ENCODE peak calls at places on chromosomes 5 and 9, in nine cellular contexts. R, U, L, W, Z, G, F, J and P are unnamed samples.

GRCh38 chr9:130940023-130940549 is 1.0 kb upstream of the FIBCD1 start:
- DNase-seq in G (no peak), W (no peak), Z (no peak), F (no peak), L (no peak), U (no peak), R (no peak), J (no peak), P (no peak)

GRCh38 chr5:141942185-141942857 is 15.7 kb downstream of the PCDH12 start:
- DNase-seq in R (no peak), W (no peak), G (no peak), F (no peak), J (no peak), U (no peak), L (no peak), Z (no peak), P (no peak)

GRCh38 chr5:61275841-61276240 is 56.2 kb upstream of the ZSWIM6 start:
- DNase-seq in G (peak), Z (peak), F (peak), J (peak), R (peak), W (peak), L (no peak), U (peak), P (no peak)

GRCh38 chr5:148585988-148586387 is 68.3 kb downstream of the HTR4 start:
- DNase-seq in Z (peak), G (no peak), J (peak), U (no peak), W (no peak), F (no peak), R (no peak), L (no peak), P (no peak)

GRCh38 chr5:23484094-23484493 is 23.3 kb upstream of the PRDM9 start:
- DNase-seq in R (no peak), W (no peak), G (no peak), U (no peak), J (no peak), F (no peak), Z (peak), L (no peak), P (no peak)

GRCh38 chr9:135821733-135822382 is 85.5 kb downstream of the CAMSAP1 start:
- DNase-seq in J (no peak), F (no peak), Z (no peak), R (no peak), U (no peak), L (no peak), W (no peak), G (no peak), P (no peak)

GRCh38 chr5:150164640-150165039 is 1.9 kb upstream of the CDX1 start:
- DNase-seq in J (no peak), U (no peak), W (no peak), R (no peak), Z (no peak), F (no peak), L (no peak), G (peak), P (no peak)

GRCh38 chr9:132162764-132163456 is 1.1 kb downstream of the NTNG2 start:
- DNase-seq in W (no peak), Z (no peak), J (no peak), R (no peak), U (no peak), G (no peak), L (no peak), F (no peak), P (no peak)

GRCh38 chr5:91020065-91020800 is 362.9 kb downstream of the ARRDC3 start:
- DNase-seq in L (no peak), G (peak), W (no peak), F (no peak), R (no peak), J (peak), U (no peak), Z (no peak), P (no peak)

GRCh38 chr5:169826618-169827017 is 153.7 kb downstream of the INSYN2B start:
- DNase-seq in U (no peak), L (no peak), F (no peak), W (no peak), G (no peak), J (peak), Z (peak), R (no peak), P (no peak)

GRCh38 chr9:113446323-113446740 is 17.2 kb upstream of the RGS3 start:
- DNase-seq in R (no peak), U (no peak), J (peak), F (peak), Z (peak), L (peak), W (no peak), G (peak), P (no peak)

GRCh38 chr9:83569326-83569725 is 31.1 kb upstream of the FRMD3 start:
- DNase-seq in L (no peak), Z (no peak), U (no peak), J (no peak), F (no peak), R (no peak), W (no peak), G (no peak), P (no peak)

GRCh38 chr5:179869101-179869500 is 10.5 kb upstream of the MRNIP start:
- DNase-seq in F (no peak), G (no peak), W (no peak), J (no peak), U (no peak), Z (no peak), R (no peak), L (no peak), P (no peak)

GRCh38 chr5:171201285-171201684 is 107.8 kb upstream of the TLX3 start:
- DNase-seq in L (no peak), Z (no peak), R (no peak), J (no peak), F (no peak), W (no peak), G (peak), U (no peak), P (no peak)

DNA sequence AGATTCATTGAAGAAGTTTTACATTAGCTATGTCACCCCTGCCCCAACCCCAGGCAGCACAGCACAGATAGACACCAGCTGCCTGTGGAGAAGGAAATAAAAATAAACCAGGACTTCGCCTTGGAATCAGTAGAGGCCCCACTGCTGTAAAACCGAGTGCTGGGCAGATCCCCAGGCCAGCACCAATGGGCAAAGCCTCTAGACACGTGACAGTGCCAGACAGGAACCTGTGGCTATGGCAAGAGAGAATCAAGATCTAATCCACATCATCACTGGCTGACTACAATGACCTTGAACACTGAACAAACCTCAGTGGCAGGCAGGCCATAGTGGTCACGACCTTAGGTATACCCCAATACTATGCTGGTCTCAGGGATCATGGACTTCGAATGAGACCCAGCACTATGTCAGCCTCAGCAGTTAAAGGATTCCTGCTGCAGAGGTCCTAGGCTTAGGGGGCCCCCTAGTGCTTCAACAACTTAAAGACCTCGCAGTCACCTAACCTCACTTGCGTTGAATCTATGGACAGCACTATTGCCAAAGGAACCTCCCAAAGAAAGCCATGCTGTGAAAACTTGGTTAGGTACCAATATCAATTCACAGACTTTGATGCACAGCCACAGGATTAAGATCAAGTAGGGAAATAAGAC is 2118.6 kb upstream of the C9orf72 start:
- DNase-seq in J (peak), W (peak), L (peak), G (no peak), F (no peak), R (no peak), U (no peak), Z (peak), P (peak)
- TF ChIP-seq CTCF in J (peak), W (peak), L (no peak), G (peak), F (no peak), R (no peak), U (no peak), Z (peak), P (peak)

GRCh38 chr5:130109152-130109551 is 204.9 kb downstream of the CHSY3 start:
- DNase-seq in R (no peak), U (no peak), G (peak), L (peak), Z (peak), W (no peak), J (peak), F (peak), P (no peak)
- TF ChIP-seq CTCF in R (peak), U (no peak), G (peak), L (peak), Z (peak), W (peak), J (peak), F (peak), P (peak)

DNA sequence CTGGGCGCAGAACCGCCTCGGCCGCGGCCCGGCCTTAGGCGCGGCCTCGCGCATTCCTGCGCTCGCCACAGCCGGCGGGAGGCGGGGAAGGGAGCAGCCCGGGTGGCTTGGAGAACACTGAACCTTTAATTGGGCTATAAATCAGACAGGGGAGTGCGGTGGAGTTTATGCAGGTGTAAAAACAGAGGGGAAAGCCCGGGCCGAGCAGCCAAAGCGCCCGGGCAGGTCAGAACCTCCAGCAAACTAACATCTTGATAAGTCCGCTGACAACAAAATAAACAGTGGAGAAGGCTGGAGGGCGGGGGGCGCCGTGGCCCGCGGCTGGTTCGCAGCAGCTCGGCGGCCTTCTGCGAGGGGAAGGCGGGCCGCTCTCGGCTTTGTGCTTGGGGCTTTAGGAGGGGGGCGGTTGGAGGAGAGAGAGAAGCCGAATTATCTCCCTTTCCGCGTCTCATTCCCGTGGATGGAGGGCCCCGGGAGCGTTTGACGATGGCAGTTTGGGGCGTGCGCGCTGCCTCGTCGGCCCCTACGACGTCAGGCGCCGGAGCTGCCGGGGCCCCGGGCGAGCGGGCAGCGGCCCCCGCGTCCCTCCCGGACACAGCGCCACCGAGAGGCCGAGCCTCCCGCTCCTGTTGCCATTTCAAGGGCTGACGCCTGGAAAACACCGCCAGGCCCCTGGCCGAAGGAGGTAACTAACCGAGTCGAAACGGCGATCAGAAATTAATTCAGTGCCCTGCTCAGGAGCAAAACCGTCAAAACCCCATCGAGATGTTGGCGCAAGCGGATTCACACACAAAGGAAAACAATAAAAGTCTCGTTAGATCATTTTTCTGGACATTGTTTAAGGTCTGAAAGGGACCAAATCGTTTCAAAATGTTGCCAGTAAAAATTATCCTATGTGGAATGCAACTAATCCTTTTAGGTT is 11.2 kb downstream of the FOXD1 start:
- DNase-seq in U (no peak), J (no peak), F (no peak), L (peak), R (no peak), G (peak), Z (peak), W (peak), P (peak)
- TF ChIP-seq CTCF in U (no peak), J (peak), F (peak), L (peak), R (no peak), G (peak), Z (peak), W (no peak), P (peak)

DNA sequence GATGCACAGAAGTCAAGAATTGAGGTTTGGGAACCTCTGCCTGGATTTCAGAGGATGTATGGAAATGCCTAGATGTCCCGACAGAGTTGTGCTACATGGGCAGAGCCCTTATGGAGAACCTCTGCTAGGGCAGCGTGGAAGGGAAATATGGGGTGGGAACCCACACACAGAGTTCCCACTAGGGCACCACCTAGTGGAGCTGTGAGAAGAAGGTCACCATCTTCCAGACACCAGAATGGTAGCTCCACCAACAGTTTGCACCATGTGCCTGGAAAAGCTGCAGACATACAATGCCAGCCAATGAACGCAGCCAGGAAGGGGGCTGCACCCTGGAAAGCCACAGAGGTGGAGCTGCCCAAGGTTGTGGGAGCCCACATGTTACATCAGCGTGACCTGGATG is 104.5 kb downstream of the STK32A start:
- DNase-seq in U (no peak), R (no peak), G (no peak), F (no peak), J (no peak), L (no peak), Z (no peak), W (no peak), P (no peak)
- TF ChIP-seq CTCF in U (no peak), R (no peak), G (no peak), F (peak), J (no peak), L (no peak), Z (peak), W (no peak), P (no peak)

GRCh38 chr9:29850664-29851063 is 2277.4 kb upstream of the C9orf72 start:
- DNase-seq in R (no peak), L (no peak), F (no peak), U (no peak), W (no peak), J (no peak), Z (no peak), G (no peak), P (no peak)
- TF ChIP-seq CTCF in R (no peak), L (no peak), F (no peak), U (no peak), W (no peak), J (no peak), Z (peak), G (no peak), P (no peak)

GRCh38 chr9:93593144-93593655 is 16.8 kb downstream of the PHF2 start:
- DNase-seq in W (no peak), L (no peak), F (no peak), G (no peak), J (no peak), U (no peak), R (peak), Z (no peak), P (no peak)

GRCh38 chr9:93591301-93591700 is 14.9 kb downstream of the PHF2 start:
- DNase-seq in U (no peak), G (no peak), W (no peak), R (peak), J (no peak), F (no peak), Z (no peak), L (no peak), P (no peak)

GRCh38 chr9:93594041-93594756 is 17.8 kb downstream of the PHF2 start:
- DNase-seq in U (no peak), L (peak), F (no peak), G (no peak), J (no peak), Z (no peak), R (peak), W (no peak), P (no peak)

GRCh38 chr9:93591706-93592388 is 15.5 kb downstream of the PHF2 start:
- DNase-seq in Z (no peak), U (no peak), J (no peak), W (no peak), R (peak), F (no peak), L (no peak), G (no peak), P (no peak)

GRCh38 chr9:93592389-93593021 is 16.1 kb downstream of the PHF2 start:
- DNase-seq in Z (no peak), G (no peak), U (no peak), F (no peak), J (no peak), W (no peak), R (peak), L (peak), P (no peak)
- TF ChIP-seq CTCF in Z (no peak), G (no peak), U (no peak), F (peak), J (no peak), W (peak), R (no peak), L (no peak), P (peak)

DNA sequence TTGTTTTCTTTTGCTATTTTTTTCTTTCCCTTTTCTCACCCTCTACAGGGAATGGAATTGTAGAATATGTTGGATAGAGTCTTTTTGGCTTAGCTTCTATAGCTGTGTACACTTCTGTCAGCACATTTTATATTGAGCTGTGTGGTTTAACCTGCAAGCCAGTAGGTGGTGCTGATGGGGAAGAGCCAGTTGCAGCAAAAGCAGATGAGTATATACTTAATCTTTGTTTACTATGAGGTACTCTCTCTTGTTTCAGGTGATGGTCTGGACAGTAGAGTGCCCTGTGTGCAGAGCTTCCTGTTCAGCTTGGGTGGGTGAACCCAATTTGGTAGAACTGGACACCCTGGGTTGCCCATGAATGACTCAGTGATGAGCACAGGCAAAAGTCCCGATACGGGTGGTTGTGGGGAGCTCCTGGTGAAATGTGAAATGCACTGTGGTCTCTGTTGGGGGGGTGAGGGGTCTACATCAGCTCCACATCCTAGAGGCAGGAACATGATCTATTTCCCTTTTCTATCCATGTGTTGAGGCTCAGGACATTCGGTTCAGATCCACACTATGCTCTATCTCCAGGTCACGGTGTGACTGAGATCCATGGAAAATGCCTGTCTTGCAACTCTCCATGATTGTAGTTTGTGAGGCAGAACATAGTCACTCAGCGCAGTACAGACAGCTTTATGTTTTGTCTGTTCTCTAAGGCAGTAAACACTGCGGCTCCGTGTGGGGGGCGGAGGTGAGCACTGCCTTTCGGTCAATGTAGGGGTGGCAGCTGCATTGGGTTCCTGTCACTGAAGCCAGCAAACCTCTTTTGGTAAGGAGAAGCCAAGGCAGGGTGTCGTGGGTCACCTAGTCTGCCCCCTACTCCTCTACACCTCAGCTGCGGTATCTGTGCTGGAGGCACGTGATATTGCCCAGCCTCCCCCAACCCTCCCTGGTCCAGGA is 353.2 kb downstream of the PRR16 start:
- DNase-seq in F (no peak), G (peak), W (peak), Z (peak), R (no peak), U (no peak), J (peak), L (peak), P (no peak)
- TF ChIP-seq CTCF in F (peak), G (peak), W (peak), Z (peak), R (no peak), U (no peak), J (peak), L (peak), P (peak)

DNA sequence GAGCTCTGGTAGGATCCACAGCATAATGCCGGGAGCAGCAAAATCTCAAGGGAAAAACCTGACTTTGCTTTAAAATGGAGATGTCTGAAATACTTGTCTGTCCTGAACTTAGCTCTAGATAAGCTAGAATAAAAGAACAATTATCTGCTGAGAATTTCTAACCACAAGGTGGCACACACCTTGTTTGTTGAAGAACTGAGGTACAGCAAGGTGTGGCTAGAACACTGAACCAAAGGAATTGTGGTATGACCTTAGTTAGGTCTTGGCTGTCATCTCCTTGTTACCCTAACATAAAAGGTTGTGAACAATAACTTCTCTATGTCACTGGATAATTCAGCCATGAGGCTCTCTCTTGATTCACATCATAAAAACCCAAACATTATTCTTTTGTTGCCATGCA is 72.3 kb upstream of the ANXA1 start:
- DNase-seq in G (no peak), Z (peak), R (no peak), W (no peak), U (no peak), L (peak), F (no peak), J (no peak), P (no peak)
- TF ChIP-seq CTCF in G (no peak), Z (peak), R (no peak), W (no peak), U (no peak), L (no peak), F (no peak), J (no peak), P (no peak)

DNA sequence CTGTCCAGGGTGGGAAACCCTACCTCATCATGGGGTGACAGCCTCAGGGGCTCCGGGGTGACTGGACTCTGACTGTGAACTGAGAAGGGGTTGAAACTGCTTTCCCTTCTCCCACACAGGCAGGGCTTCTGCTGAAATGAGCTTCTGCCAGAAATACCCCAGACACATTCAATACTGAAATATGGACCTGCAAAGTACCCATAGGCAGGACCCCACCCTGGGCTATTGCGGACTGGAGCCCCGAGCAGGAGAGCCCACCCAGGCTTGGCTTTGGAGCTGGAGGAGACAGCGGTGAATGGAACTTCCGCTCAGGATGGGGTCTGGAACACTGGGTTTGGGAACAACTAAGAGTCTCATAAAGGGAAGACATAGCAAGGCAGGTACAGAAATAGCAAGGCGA is 37.5 kb downstream of the IRX2 start:
- DNase-seq in L (no peak), G (no peak), W (no peak), J (no peak), U (no peak), Z (no peak), R (no peak), F (no peak), P (no peak)
- TF ChIP-seq CTCF in L (no peak), G (no peak), W (no peak), J (no peak), U (no peak), Z (no peak), R (no peak), F (no peak), P (no peak)